ENCODE peak calls at places on chromosomes 11 and 22, in nine cellular contexts. D, Z, B, U, A, T, J, K and N are unnamed samples.

GRCh38 chr11:77557553-77557952 is 32.2 kb upstream of the AQP11 start:
- DNase-seq in D (no peak), Z (peak; percentile 16), B (no peak), U (no peak), A (no peak), T (peak; percentile 61), J (peak; percentile 9), K (no peak), N (peak; percentile 2)

GRCh38 chr11:106724293-106724892 is 293.9 kb downstream of the GUCY1A2 start:
- DNase-seq in D (no peak), Z (no peak), B (no peak), U (no peak), A (no peak), T (peak; percentile 2), J (peak; percentile 6), K (no peak), N (no peak)

GRCh38 chr22:41534219-41534618 is 10.1 kb downstream of the POLR3H start:
- DNase-seq in D (no peak), Z (no peak), B (no peak), U (no peak), A (no peak), T (no peak), J (no peak), K (no peak), N (no peak)

GRCh38 chr11:69144316-69144715 is 11.4 kb upstream of the SMIM38 start:
- DNase-seq in D (no peak), Z (no peak), B (no peak), U (no peak), A (no peak), T (no peak), J (peak; percentile 19), K (no peak), N (no peak)

GRCh38 chr11:72234514-72234830 is 9.5 kb downstream of the PHOX2A start:
- DNase-seq in D (no peak), Z (no peak), B (no peak), U (no peak), A (no peak), T (no peak), J (no peak), K (no peak), N (no peak)

GRCh38 chr11:56783448-56784041 is 35.0 kb upstream of the OR9G4 start:
- DNase-seq in D (no peak), Z (peak; percentile 17), B (no peak), U (peak; percentile 10), A (no peak), T (peak; percentile 79), J (peak; percentile 54), K (no peak), N (no peak)

GRCh38 chr11:122711831-122712378 is 56.4 kb downstream of the UBASH3B start:
- DNase-seq in D (no peak), Z (no peak), B (no peak), U (no peak), A (no peak), T (no peak), J (no peak), K (no peak), N (no peak)

GRCh38 chr11:27472398-27473016 is at the start of gene LGR4:
- DNase-seq in D (peak; percentile 79), Z (peak; percentile 97), B (peak; percentile 98), U (peak; percentile 89), A (peak; percentile 84), T (peak; percentile 96), J (peak; percentile 90), K (peak; percentile 85), N (peak; percentile 82)

GRCh38 chr11:112928136-112928535 is 33.1 kb upstream of the NCAM1 start:
- DNase-seq in D (no peak), Z (no peak), B (no peak), U (no peak), A (no peak), T (no peak), J (no peak), K (no peak), N (no peak)

DNA sequence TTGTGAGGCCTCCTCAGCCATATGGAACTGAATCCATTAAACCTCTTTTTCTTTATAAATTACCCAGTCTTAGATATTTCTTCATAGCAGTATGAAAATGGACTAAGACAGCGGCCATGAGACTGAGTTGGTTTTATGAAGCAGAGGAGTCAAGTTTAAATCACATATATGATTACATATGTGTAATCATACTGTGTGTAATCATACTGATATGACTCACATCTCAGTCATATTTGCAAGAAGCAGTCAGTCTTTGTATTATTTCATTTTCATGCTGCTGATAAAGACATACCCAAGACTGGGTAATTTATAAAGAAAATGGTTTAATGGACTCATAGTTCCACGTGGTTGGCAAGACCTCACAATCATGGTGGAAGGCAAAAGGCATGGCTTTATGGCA is 89.8 kb downstream of the SYT9 start:
- DNase-seq in D (no peak), Z (no peak), B (no peak), U (no peak), A (no peak), T (no peak), J (no peak), K (no peak), N (no peak)
- H3K27ac ChIP-seq in D (no peak overlapping the region), Z (no peak overlapping the region), B (no peak overlapping the region), U (no peak overlapping the region), A (no peak overlapping the region), T (no peak overlapping the region), J (no peak overlapping the region), K (no peak overlapping the region), N (no peak overlapping the region)

GRCh38 chr11:12237381-12237784 is 127.0 kb downstream of the MICAL2 start:
- DNase-seq in D (no peak), Z (no peak), B (no peak), U (no peak), A (no peak), T (no peak), J (no peak), K (peak; percentile 40), N (no peak)
- H3K27ac ChIP-seq in D (no peak overlapping the region), Z (no peak overlapping the region), B (peak overlapping the region; percentile 73), U (peak overlapping the region; percentile 85), A (peak overlapping the region; percentile 8), T (peak overlapping the region; percentile 4), J (peak overlapping the region; percentile 43), K (peak overlapping the region; percentile 77), N (no peak overlapping the region)

GRCh38 chr11:66674964-66675602 is 2.6 kb downstream of the RBM4B start:
- DNase-seq in D (no peak), Z (no peak), B (no peak), U (no peak), A (no peak), T (no peak), J (no peak), K (no peak), N (no peak)
- H3K27ac ChIP-seq in D (no peak overlapping the region), Z (no peak overlapping the region), B (no peak overlapping the region), U (no peak overlapping the region), A (no peak overlapping the region), T (no peak overlapping the region), J (no peak overlapping the region), K (no peak overlapping the region), N (no peak overlapping the region)

GRCh38 chr11:95231126-95231880 is at the start of gene SESN3:
- DNase-seq in D (peak; percentile 99), Z (peak; percentile 99), B (peak; percentile 99), U (peak; percentile 97), A (peak; percentile 99), T (peak; percentile 96), J (peak; percentile 96), K (peak; percentile 98), N (peak; percentile 95)
- H3K27ac ChIP-seq in D (peak within 1 kb of the TSS; percentile 77), Z (peak within 1 kb of the TSS; percentile 10), B (peak within 1 kb of the TSS; percentile 87), U (peak within 1 kb of the TSS; percentile 96), A (peak within 1 kb of the TSS; percentile 87), T (peak within 1 kb of the TSS; percentile 76), J (peak within 1 kb of the TSS; percentile 81), K (peak within 1 kb of the TSS; percentile 92), N (peak within 1 kb of the TSS; percentile 79)